ENCODE peak calls at places on chromosomes 16 and 17, in ten cellular contexts. H, M, F, Y, T, V, D, L, G and O are unnamed samples.

GRCh38 chr17:63420868-63421680 is 25.0 kb downstream of the CYB561 start:
- DNase-seq in D (no peak), V (no peak), L (no peak), F (no peak), T (no peak), G (no peak), H (no peak), Y (no peak), M (no peak), O (no peak)

GRCh38 chr17:20174588-20175265 is 165.6 kb downstream of the SPECC1 start:
- DNase-seq in H (no peak), L (peak), F (peak), V (no peak), T (no peak), M (no peak), D (no peak), Y (peak), G (no peak), O (no peak)

GRCh38 chr17:57084802-57085447 is at the start of gene AKAP1:
- DNase-seq in Y (peak), L (peak), V (peak), H (peak), D (peak), M (peak), T (peak), F (peak), G (peak), O (peak)

GRCh38 chr16:2007081-2007836 is 2.4 kb downstream of the ZNF598 start:
- DNase-seq in Y (no peak), G (no peak), V (peak), M (no peak), F (no peak), D (no peak), T (peak), L (no peak), H (no peak), O (no peak)

GRCh38 chr17:9959377-9959981 is 54.4 kb upstream of the RCVRN start:
- DNase-seq in G (no peak), T (no peak), M (no peak), Y (peak), F (peak), V (no peak), D (no peak), H (peak), L (peak), O (peak)

GRCh38 chr17:78214706-78215061 is 631 bp downstream of the BIRC5 start:
- DNase-seq in M (no peak), D (no peak), T (no peak), L (no peak), Y (no peak), V (no peak), H (no peak), F (no peak), G (peak), O (no peak)

GRCh38 chr17:27577124-27577761 is 53.7 kb upstream of the LGALS9 start:
- DNase-seq in M (peak), H (peak), G (no peak), V (no peak), F (no peak), L (peak), T (peak), D (no peak), Y (peak), O (no peak)

GRCh38 chr17:21039839-21040575 is 2.8 kb downstream of the USP22 start:
- DNase-seq in G (no peak), D (peak), M (no peak), T (no peak), Y (peak), H (no peak), V (no peak), F (peak), L (peak), O (no peak)

GRCh38 chr16:3938843-3939624 is 58.5 kb upstream of the CREBBP start:
- DNase-seq in V (peak), G (peak), F (no peak), Y (peak), T (no peak), H (no peak), M (peak), L (peak), D (peak), O (peak)

GRCh38 chr17:13562271-13562800 is 39.4 kb downstream of the HS3ST3A1 start:
- DNase-seq in M (no peak), F (no peak), V (no peak), L (peak), D (peak), T (no peak), G (no peak), Y (no peak), H (no peak), O (no peak)

GRCh38 chr17:3017936-3018335 is 45.5 kb downstream of the OR1D5 start:
- DNase-seq in T (peak), L (no peak), G (no peak), F (no peak), M (no peak), V (no peak), H (no peak), Y (no peak), D (no peak), O (no peak)

GRCh38 chr17:45994987-45995386 is 4.1 kb upstream of the STH start:
- DNase-seq in D (no peak), L (no peak), G (no peak), T (no peak), M (no peak), Y (no peak), F (no peak), V (no peak), H (no peak), O (no peak)
- TF ChIP-seq CTCF in D (no peak), L (no peak), G (no peak), T (no peak), M (no peak), Y (no peak), F (no peak), V (no peak), H (no peak), O (no peak)

DNA sequence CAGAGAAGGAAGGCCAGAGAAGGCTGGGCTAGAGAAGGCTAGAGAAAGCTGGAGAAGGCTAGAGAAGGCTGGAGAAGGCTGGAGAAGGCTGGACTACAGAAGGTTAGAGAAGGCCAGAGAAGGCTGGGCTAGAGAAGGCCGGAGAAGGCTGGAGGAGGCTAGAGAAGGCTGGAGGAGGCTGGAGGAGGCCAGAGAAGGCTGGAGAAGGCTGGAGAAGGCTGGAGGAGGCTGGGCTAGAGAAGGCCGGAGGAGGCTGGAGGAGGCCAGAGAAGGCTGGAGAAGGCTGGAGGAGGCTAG is 6.4 kb upstream of the OGFOD3 start:
- DNase-seq in F (no peak), T (no peak), Y (no peak), H (no peak), G (no peak), D (no peak), L (no peak), V (no peak), M (no peak), O (no peak)
- TF ChIP-seq CTCF in F (no peak), T (no peak), Y (no peak), H (no peak), G (peak), D (no peak), L (no peak), V (no peak), M (no peak), O (no peak)

DNA sequence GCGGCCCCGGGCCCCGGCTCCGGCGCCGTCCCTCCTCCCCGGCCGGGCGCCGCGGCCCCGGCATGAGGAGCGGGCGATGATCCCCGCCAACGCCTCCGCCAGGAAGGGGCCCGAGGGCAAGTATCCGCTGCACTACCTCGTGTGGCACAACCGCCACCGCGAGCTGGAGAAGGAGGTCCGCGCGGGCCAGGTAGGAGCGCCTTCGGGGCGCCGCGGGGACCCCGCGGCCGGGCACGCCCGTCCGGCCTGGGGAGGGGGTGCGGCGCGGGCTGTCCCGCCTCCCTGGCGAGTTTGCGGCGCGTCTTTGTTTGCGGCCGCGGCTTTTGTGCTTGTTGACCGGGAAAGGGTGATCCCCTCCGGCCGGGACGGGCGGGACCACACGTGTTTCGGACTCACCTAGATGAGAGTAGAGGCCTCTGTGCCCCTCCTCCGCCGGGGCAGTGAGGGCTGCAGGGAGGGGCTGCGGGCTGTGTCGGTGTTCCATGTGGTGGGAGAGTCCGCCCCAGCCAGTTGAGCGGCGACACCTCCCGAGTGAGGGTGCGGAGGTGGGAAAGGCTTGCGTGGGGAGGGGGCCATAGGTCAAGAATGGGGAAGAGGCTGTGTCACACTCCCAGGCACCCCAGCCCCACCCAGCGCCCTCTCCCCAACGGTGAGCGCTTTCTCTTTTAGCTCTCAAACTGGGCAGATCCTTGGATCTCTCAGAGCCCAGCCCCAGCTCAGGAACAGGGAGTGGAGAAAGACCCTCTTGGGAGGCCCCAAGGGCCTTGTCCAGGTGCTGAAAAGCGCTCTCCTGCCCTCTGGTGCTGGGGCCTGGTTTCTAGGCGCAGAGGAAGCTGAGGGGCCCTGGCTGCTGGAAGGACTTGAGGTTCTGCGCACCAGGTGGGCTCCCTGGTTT is 861 bp downstream of the ANKRD13B start:
- DNase-seq in Y (peak), V (peak), H (no peak), D (peak), F (no peak), G (no peak), L (peak), T (no peak), M (no peak), O (peak)
- TF ChIP-seq CTCF in Y (peak), V (peak), H (peak), D (no peak), F (no peak), G (peak), L (peak), T (no peak), M (peak), O (peak)

GRCh38 chr17:43951750-43952149 is 2.0 kb downstream of the PYY start:
- DNase-seq in G (no peak), F (no peak), D (no peak), T (peak), Y (no peak), V (no peak), L (no peak), M (no peak), H (no peak), O (no peak)

GRCh38 chr17:43946766-43947165 is 4.5 kb upstream of the PPY start:
- DNase-seq in Y (no peak), V (no peak), H (no peak), M (no peak), T (peak), L (no peak), F (no peak), G (no peak), D (no peak), O (no peak)

GRCh38 chr17:43950554-43950953 is 3.2 kb downstream of the PYY start:
- DNase-seq in D (no peak), M (no peak), V (no peak), G (no peak), Y (no peak), L (no peak), H (no peak), F (no peak), T (peak), O (no peak)

GRCh38 chr17:43952351-43952723 is 1.4 kb downstream of the PYY start:
- DNase-seq in L (no peak), F (no peak), G (no peak), H (no peak), T (peak), V (no peak), M (no peak), D (no peak), Y (peak), O (no peak)

DNA sequence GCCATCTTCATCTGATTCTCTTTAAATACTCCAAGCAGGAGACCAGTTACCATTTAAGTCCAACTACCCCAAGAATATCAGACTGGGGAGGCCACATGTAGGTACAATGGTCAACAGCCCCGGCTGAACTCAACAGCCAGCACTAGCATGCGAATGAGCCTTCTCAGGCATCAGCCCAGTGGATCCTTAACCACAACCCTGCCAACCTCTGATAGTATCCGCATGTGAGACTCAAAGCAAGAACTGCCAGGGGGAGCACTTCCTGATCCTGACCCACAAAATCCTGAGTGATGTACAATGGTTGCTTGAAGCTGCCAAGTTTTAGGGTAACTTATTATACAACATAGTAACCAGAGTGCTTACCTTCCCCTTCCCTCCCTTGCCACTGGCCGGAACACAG is 4.0 kb downstream of the PYY start:
- DNase-seq in D (no peak), F (no peak), G (no peak), H (no peak), T (peak), V (no peak), L (no peak), Y (peak), M (no peak), O (no peak)
- TF ChIP-seq CTCF in D (no peak), F (no peak), G (no peak), H (no peak), T (no peak), V (no peak), L (peak), Y (no peak), M (no peak), O (no peak)

DNA sequence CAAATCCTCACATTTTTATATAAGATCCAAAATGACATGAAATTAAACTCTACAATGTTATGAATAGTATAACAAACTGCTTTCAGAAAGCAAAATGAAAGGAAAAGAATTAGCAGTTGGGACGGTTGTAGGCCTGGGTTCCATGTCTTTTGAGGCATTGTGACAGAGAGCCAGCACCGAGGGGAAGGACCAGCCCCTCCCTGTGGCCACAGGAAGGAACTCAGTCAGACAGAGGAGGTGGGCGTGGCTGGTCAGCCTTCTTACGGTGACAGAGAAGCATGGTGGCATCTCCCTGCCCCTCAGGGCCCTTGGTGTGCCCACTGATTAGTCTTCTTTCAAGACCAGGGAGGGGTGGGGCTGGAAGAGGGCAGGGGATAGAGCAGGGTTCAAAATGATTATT is 5.7 kb downstream of the ZNF319 start:
- DNase-seq in H (peak), M (no peak), T (no peak), Y (peak), L (peak), F (peak), G (peak), V (peak), D (no peak), O (peak)
- TF ChIP-seq CTCF in H (peak), M (peak), T (no peak), Y (peak), L (peak), F (peak), G (peak), V (peak), D (no peak), O (peak)

GRCh38 chr17:50146230-50146926 is 4.1 kb downstream of the PPP1R9B start:
- DNase-seq in G (peak), F (no peak), L (no peak), M (no peak), H (no peak), T (no peak), V (no peak), Y (no peak), D (no peak), O (no peak)
- TF ChIP-seq CTCF in G (peak), F (peak), L (no peak), M (peak), H (peak), T (no peak), V (peak), Y (no peak), D (no peak), O (no peak)

GRCh38 chr16:55120408-55120807 is 189.7 kb downstream of the IRX5 start:
- DNase-seq in V (no peak), D (no peak), M (no peak), Y (no peak), G (no peak), H (no peak), F (no peak), T (no peak), L (no peak), O (no peak)

GRCh38 chr16:55118701-55119260 is 188.1 kb downstream of the IRX5 start:
- DNase-seq in G (no peak), M (no peak), H (no peak), T (no peak), F (no peak), L (no peak), D (no peak), Y (no peak), V (no peak), O (no peak)

GRCh38 chr16:55113195-55113594 is 182.5 kb downstream of the IRX5 start:
- DNase-seq in H (no peak), M (no peak), V (no peak), Y (no peak), G (no peak), D (no peak), F (no peak), L (no peak), T (no peak), O (no peak)

GRCh38 chr16:55116165-55116894 is 185.7 kb downstream of the IRX5 start:
- DNase-seq in V (no peak), H (no peak), D (no peak), Y (no peak), M (peak), T (no peak), G (no peak), L (no peak), F (no peak), O (no peak)

DNA sequence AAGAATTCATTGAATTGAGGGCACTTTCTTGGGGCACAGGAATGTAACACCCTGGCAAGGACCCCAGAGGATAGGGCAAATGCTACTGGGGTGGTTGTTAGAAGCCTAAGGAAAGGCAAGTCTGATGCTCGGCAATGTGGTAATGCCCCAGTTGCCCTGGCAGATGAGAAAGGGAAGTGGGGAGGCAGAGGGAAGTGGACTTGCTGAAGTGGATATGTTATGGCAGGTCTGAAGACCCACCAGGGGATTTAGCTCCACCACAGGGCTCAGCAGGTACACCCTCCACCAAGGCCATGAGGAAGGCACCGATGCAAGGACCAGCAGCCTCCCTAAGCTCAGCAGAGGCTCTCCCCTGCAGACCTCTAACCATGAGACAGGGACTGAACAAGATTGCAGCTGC is 184.8 kb downstream of the IRX5 start:
- DNase-seq in M (no peak), F (no peak), L (no peak), G (no peak), Y (no peak), T (no peak), D (no peak), H (no peak), V (no peak), O (no peak)
- TF ChIP-seq CTCF in M (no peak), F (no peak), L (no peak), G (no peak), Y (no peak), T (no peak), D (no peak), H (no peak), V (no peak), O (no peak)

GRCh38 chr16:5059386-5060072 is 6.2 kb downstream of the C16orf89 start:
- DNase-seq in L (no peak), F (no peak), T (no peak), V (peak), G (no peak), D (peak), Y (no peak), M (no peak), H (no peak), O (no peak)

GRCh38 chr16:5058476-5058875 is 7.3 kb downstream of the C16orf89 start:
- DNase-seq in L (no peak), D (no peak), Y (peak), M (no peak), V (peak), T (no peak), H (no peak), F (no peak), G (no peak), O (peak)

GRCh38 chr16:5054876-5055865 is 10.6 kb downstream of the C16orf89 start:
- DNase-seq in M (no peak), Y (no peak), F (no peak), L (no peak), T (no peak), D (no peak), G (no peak), V (peak), H (no peak), O (no peak)

GRCh38 chr16:5060073-5060641 is 5.6 kb downstream of the C16orf89 start:
- DNase-seq in D (peak), H (no peak), F (no peak), T (no peak), M (no peak), G (no peak), Y (no peak), L (no peak), V (peak), O (peak)

DNA sequence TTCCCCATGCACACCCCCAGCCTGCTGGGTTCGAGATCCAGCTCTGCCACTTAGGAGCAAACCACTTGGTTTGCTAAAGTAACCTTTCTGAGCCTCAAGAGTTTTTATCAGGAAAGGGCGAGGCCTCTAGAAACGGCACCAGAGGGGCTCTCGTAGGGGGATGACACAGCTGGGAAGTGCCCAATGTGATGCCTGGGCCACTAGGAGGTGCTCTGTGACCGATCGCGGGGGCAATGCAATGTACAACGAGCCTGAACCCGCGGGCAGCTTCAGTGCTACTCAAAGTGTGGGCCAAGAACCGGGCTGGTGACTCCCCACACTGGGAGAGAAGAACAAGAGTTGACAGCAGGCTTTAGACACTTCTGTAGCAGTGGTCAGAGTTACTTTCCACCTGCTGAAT is 9.4 kb downstream of the C16orf89 start:
- DNase-seq in M (no peak), T (no peak), G (peak), Y (peak), H (no peak), L (no peak), V (peak), D (no peak), F (peak), O (peak)
- TF ChIP-seq CTCF in M (peak), T (no peak), G (peak), Y (peak), H (peak), L (peak), V (peak), D (no peak), F (peak), O (peak)

GRCh38 chr17:52306314-52306713 is 147.8 kb upstream of the CA10 start:
- DNase-seq in V (no peak), D (no peak), L (no peak), M (no peak), H (no peak), F (no peak), Y (no peak), T (no peak), G (no peak), O (no peak)
- TF ChIP-seq CTCF in V (no peak), D (no peak), L (no peak), M (no peak), H (no peak), F (no peak), Y (no peak), T (no peak), G (no peak), O (no peak)

GRCh38 chr16:6165330-6165984 is 1067.9 kb upstream of the EEF2KMT start:
- DNase-seq in F (no peak), V (no peak), M (no peak), L (no peak), D (no peak), H (no peak), T (no peak), Y (no peak), G (no peak), O (no peak)
- TF ChIP-seq CTCF in F (no peak), V (no peak), M (no peak), L (no peak), D (no peak), H (peak), T (no peak), Y (no peak), G (no peak), O (no peak)